ENCODE peak calls at places on chromosomes 5 and 9, in six cellular contexts. W is coronary artery; Q is CD4-positive, alpha-beta T cell; D is PC-9; S is hepatocyte; M is right atrium auricular region. Y is an unnamed sample.

GRCh38 chr5:90421136-90421535 is 11.6 kb upstream of the CETN3 start:
- DNase-seq in W (no peak), Q (no peak), D (no peak), S (peak), M (no peak), Y (no peak)

GRCh38 chr9:6845881-6846280 is 88.1 kb downstream of the KDM4C start:
- DNase-seq in W (no peak), Q (no peak), D (no peak), S (peak), M (no peak), Y (no peak)

GRCh38 chr5:41093803-41094202 is 22.7 kb upstream of the MROH2B start:
- DNase-seq in W (no peak), Q (no peak), D (no peak), S (no peak), M (no peak), Y (peak)

GRCh38 chr9:112925058-112925641 is 34.5 kb upstream of the SLC46A2 start:
- DNase-seq in W (no peak), Q (no peak), D (peak), S (peak), M (no peak), Y (peak)

GRCh38 chr5:114957384-114957783 is 212.3 kb downstream of the TRIM36 start:
- DNase-seq in W (no peak), Q (no peak), D (no peak), S (no peak), M (no peak), Y (no peak)

GRCh38 chr9:107624216-107624948 is 134.8 kb upstream of the KLF4 start:
- DNase-seq in W (no peak), Q (no peak), D (no peak), S (no peak), M (no peak), Y (no peak)

GRCh38 chr9:120978987-120979386 is 52.4 kb upstream of the TRAF1 start:
- DNase-seq in W (no peak), Q (no peak), D (peak), S (no peak), M (no peak), Y (no peak)

GRCh38 chr9:33447404-33448158 is at the start of gene AQP3:
- DNase-seq in W (no peak), Q (peak), D (no peak), S (peak), M (peak), Y (no peak)

GRCh38 chr5:14444988-14445387 is 136.6 kb upstream of the OTULINL start:
- DNase-seq in W (no peak), Q (no peak), D (no peak), S (no peak), M (no peak), Y (no peak)

GRCh38 chr5:159525117-159525516 is 194.8 kb upstream of the IL12B start:
- DNase-seq in W (no peak), Q (no peak), D (no peak), S (no peak), M (no peak), Y (no peak)

GRCh38 chr5:123450641-123451421 is 27.6 kb upstream of the CEP120 start:
- DNase-seq in W (no peak), Q (no peak), D (no peak), S (peak), M (no peak), Y (no peak)

GRCh38 chr9:129383415-129384088 is 205.5 kb upstream of the IER5L start:
- DNase-seq in W (peak), Q (peak), D (peak), S (peak), M (peak), Y (peak)

GRCh38 chr5:38622723-38623129 is 66.3 kb upstream of the LIFR start:
- DNase-seq in W (no peak), Q (no peak), D (no peak), S (no peak), M (no peak), Y (no peak)

GRCh38 chr9:75911390-75911789 is 20.9 kb downstream of the PCSK5 start:
- DNase-seq in W (no peak), Q (no peak), D (no peak), S (no peak), M (no peak), Y (no peak)

GRCh38 chr5:59729357-59729756 is 164.2 kb downstream of the PDE4D start:
- DNase-seq in W (no peak), Q (no peak), D (no peak), S (no peak), M (no peak), Y (no peak)

GRCh38 chr5:180769821-180770220 is 30.0 kb upstream of the OR2Y1 start:
- DNase-seq in W (no peak), Q (no peak), D (peak), S (no peak), M (no peak), Y (no peak)

GRCh38 chr5:175885813-175886212 is 14.4 kb downstream of the CPLX2 start:
- DNase-seq in W (no peak), Q (no peak), D (no peak), S (no peak), M (no peak), Y (peak)

GRCh38 chr9:108473209-108474112 is 382.3 kb downstream of the ACTL7B start:
- DNase-seq in W (no peak), Q (no peak), D (peak), S (no peak), M (no peak), Y (peak)

GRCh38 chr9:113895526-113895925 is 19.4 kb downstream of the ZNF618 start:
- DNase-seq in W (no peak), Q (no peak), D (no peak), S (no peak), M (no peak), Y (no peak)

GRCh38 chr9:114434878-114435311 is 47.1 kb upstream of the AKNA start:
- DNase-seq in W (peak), Q (no peak), D (peak), S (peak), M (no peak), Y (no peak)

GRCh38 chr9:127923046-127923445 is 6.2 kb upstream of the ST6GALNAC4 start:
- DNase-seq in W (no peak), Q (no peak), D (no peak), S (no peak), M (no peak), Y (no peak)

GRCh38 chr9:107935931-107936330 is 446.4 kb upstream of the KLF4 start:
- DNase-seq in W (no peak), Q (no peak), D (no peak), S (no peak), M (no peak), Y (no peak)

GRCh38 chr5:78647411-78647818 is 1.2 kb downstream of the LHFPL2 start:
- DNase-seq in W (no peak), Q (no peak), D (no peak), S (peak), M (no peak), Y (peak)

GRCh38 chr5:77867194-77867691 is 91.1 kb upstream of the TBCA start:
- DNase-seq in W (no peak), Q (no peak), D (no peak), S (no peak), M (no peak), Y (no peak)

GRCh38 chr5:124453221-124454032 is 293.0 kb downstream of the ZNF608 start:
- DNase-seq in W (no peak), Q (no peak), D (peak), S (no peak), M (no peak), Y (peak)

GRCh38 chr5:142915840-142916424 is 145.8 kb downstream of the ARHGAP26 start:
- DNase-seq in W (no peak), Q (no peak), D (no peak), S (peak), M (no peak), Y (no peak)

GRCh38 chr5:1557114-1557873 is 33.5 kb upstream of the LPCAT1 start:
- DNase-seq in W (no peak), Q (no peak), D (peak), S (no peak), M (peak), Y (no peak)

GRCh38 chr5:90640484-90641059 is 82.0 kb downstream of the ADGRV1 start:
- DNase-seq in W (no peak), Q (no peak), D (no peak), S (no peak), M (no peak), Y (peak)

DNA sequence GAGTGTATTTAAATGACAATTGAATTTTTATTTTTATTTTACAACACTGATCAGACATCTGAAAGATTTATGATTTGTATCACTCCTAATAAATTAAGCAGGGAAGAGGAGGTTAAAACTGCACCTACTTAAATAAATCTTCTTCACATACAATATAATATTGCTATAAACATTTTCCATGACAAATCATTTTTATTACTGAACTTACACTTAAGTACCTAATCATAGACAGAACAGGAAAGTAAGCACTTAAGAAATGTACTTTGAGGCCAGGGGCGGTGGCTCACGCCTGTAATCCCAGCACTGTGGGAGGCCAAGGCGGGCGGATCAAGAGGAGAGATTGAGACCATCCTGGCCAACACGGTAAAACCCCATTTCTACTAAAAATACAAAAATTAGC is 3.8 kb downstream of the PFDN1 start:
- DNase-seq in W (no peak), Q (no peak), D (no peak), S (no peak), M (no peak), Y (no peak)
- H3K27ac ChIP-seq in W (peak), Q (no peak), D (peak), S (peak), M (peak), Y (peak)

GRCh38 chr5:54996476-54996875 is 11.1 kb upstream of the ESM1 start:
- DNase-seq in W (no peak), Q (no peak), D (no peak), S (no peak), M (no peak), Y (peak)
- H3K27ac ChIP-seq in W (no peak), Q (no peak), D (no peak), S (no peak), M (no peak), Y (peak)

DNA sequence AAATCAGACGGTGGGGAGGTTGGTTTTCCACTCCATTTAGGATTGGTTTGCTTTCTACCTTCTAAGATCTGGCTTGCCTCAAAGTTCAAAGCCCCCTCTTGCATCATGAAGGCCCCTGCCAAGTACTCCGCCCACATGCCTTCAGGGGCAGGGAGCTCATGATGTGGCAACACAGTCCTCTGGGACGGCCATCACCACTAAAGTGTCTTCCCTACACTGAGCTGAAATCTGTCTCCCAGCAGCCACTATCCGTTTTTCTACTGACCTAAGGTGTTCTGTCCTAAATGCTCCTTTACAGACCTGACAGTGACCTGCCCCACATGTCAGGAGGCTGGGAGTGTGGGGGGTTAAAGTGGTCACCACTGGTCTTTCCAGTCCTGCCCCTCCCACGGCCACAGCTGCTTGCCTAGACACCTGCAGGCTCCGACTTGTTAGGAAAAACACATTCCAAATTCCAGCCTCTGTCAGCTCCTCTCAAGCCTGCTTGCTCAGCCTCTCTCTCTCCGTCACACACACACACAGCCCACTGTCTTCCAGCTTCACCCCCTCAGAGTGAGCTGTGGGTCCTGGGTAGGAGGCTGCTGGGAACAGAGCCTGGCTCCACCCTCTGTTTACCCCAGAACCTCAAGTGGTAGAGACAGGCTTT is 44.9 kb downstream of the SHB start:
- DNase-seq in W (no peak), Q (no peak), D (peak), S (peak), M (no peak), Y (peak)
- H3K27ac ChIP-seq in W (peak), Q (no peak), D (peak), S (peak), M (peak), Y (peak)

GRCh38 chr5:57780959-57781325 is 298.3 kb upstream of the ACTBL2 start:
- DNase-seq in W (no peak), Q (no peak), D (no peak), S (no peak), M (no peak), Y (no peak)

GRCh38 chr5:57779383-57780223 is 297.0 kb upstream of the ACTBL2 start:
- DNase-seq in W (no peak), Q (no peak), D (peak), S (peak), M (no peak), Y (peak)

GRCh38 chr5:57780306-57780958 is 297.8 kb upstream of the ACTBL2 start:
- DNase-seq in W (no peak), Q (no peak), D (peak), S (no peak), M (no peak), Y (peak)

GRCh38 chr5:57777174-57777581 is 294.6 kb upstream of the ACTBL2 start:
- DNase-seq in W (no peak), Q (no peak), D (no peak), S (no peak), M (no peak), Y (no peak)

DNA sequence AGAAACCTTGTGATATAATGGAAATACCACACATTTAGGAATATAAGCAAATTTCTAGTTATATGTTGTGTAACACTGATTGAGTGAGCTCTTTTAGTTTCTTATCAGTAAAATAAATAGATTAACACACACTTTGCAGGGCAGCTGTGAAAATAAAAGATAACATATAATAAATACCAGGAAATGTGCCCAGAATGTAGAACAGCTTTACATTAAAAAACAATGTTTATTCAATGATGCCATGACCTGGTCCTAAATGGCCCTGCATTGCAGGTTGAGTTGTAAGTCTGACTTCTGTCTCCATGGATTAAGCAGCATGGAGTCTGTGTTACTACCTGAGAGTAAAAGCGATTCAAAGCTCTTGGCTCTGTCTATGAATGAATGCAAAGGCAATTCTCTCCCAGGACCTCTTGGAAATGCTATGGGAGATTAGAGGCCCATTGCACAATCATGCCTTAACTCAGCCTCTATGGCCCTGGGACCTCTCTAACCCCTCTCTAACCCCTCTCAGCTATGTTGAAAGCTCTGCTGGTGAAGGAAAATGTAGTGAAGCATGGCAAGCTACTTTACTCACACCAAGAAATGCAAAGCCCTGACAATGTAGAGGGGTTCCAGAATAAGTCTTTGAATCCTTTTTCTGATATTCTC is 296.0 kb upstream of the ACTBL2 start:
- DNase-seq in W (no peak), Q (no peak), D (peak), S (no peak), M (no peak), Y (peak)
- H3K27ac ChIP-seq in W (no peak), Q (no peak), D (peak), S (peak), M (no peak), Y (peak)

GRCh38 chr5:117594165-117594564 is 1019.5 kb upstream of the SEMA6A start:
- DNase-seq in W (peak), Q (no peak), D (no peak), S (no peak), M (peak), Y (no peak)
- H3K27ac ChIP-seq in W (no peak), Q (no peak), D (no peak), S (no peak), M (no peak), Y (no peak)

Y was measured in astrocyte.